ENCODE peak calls at places on chromosomes 3 and 15, in seven cellular contexts. N is amygdala; Z is dorsolateral prefrontal cortex; R is activated CD8-positive, alpha-beta memory T cell treated with anti-CD3 and anti-CD28 coated beads for 48 hours; S is T-helper 9 cell; W is WTC11; K is NCI-H146. I is an unnamed sample.

GRCh38 chr3:124584245-124584551 is 146.1 kb upstream of the UMPS start:
- DNase-seq in S (no peak), N (no peak), Z (no peak), W (no peak), R (no peak), K (no peak), I (no peak)

GRCh38 chr3:64238971-64239667 is 13.9 kb upstream of the PRICKLE2 start:
- DNase-seq in Z (peak; percentile 24), W (peak; percentile 77), R (no peak), N (no peak), K (no peak), S (no peak), I (no peak)

GRCh38 chr3:160381470-160381869 is 17.6 kb downstream of the IFT80 start:
- DNase-seq in Z (no peak), R (no peak), K (no peak), N (no peak), S (no peak), W (no peak), I (no peak)

GRCh38 chr15:88684345-88684744 is 45.5 kb downstream of the ISG20 start:
- DNase-seq in N (no peak), K (no peak), R (no peak), Z (no peak), W (no peak), S (no peak), I (no peak)

GRCh38 chr3:29280675-29281264 is at the start of gene RBMS3:
- DNase-seq in N (peak; percentile 21), W (peak; percentile 68), Z (no peak), K (peak; percentile 22), R (no peak), S (no peak), I (peak; percentile 74)

GRCh38 chr15:78681306-78682012 is 40.4 kb upstream of the CHRNB4 start:
- DNase-seq in W (no peak), N (no peak), K (peak; percentile 30), R (no peak), S (no peak), Z (no peak), I (no peak)

GRCh38 chr3:170976190-170976519 is 50.4 kb downstream of the SLC2A2 start:
- DNase-seq in N (no peak), W (no peak), S (no peak), R (no peak), K (no peak), Z (no peak), I (no peak)

GRCh38 chr3:190601597-190601996 is 87.7 kb downstream of the IL1RAP start:
- DNase-seq in Z (no peak), R (no peak), S (no peak), K (no peak), W (no peak), N (no peak), I (no peak)

GRCh38 chr3:9786825-9787654 is 5.2 kb downstream of the TADA3 start:
- DNase-seq in N (no peak), K (no peak), R (no peak), S (no peak), Z (no peak), W (no peak), I (no peak)

GRCh38 chr15:71411538-71412482 is 296.5 kb downstream of the THSD4 start:
- DNase-seq in N (no peak), R (no peak), S (no peak), K (no peak), Z (no peak), W (no peak), I (no peak)

GRCh38 chr15:70976856-70977255 is 84.2 kb downstream of the LRRC49 start:
- DNase-seq in S (no peak), N (no peak), Z (no peak), K (no peak), W (no peak), R (no peak), I (no peak)

GRCh38 chr15:43877371-43877770 is 50.6 kb downstream of the WDR76 start:
- DNase-seq in K (no peak), Z (no peak), R (no peak), N (no peak), W (no peak), S (no peak), I (no peak)

GRCh38 chr3:26768068-26768651 is 145.6 kb downstream of the LRRC3B start:
- DNase-seq in Z (no peak), K (no peak), R (no peak), W (no peak), N (no peak), S (no peak), I (no peak)

GRCh38 chr3:127002195-127003174 is 19.6 kb downstream of the PLXNA1 start:
- DNase-seq in W (peak; percentile 91), R (no peak), S (no peak), Z (peak; percentile 38), K (no peak), N (peak; percentile 29), I (peak; percentile 88)

GRCh38 chr3:111151438-111151837 is 79.8 kb downstream of the NECTIN3 start:
- DNase-seq in N (no peak), S (no peak), R (no peak), Z (no peak), K (no peak), W (no peak), I (no peak)

GRCh38 chr15:90706394-90707327 is 10.5 kb upstream of the BLM start:
- DNase-seq in K (peak; percentile 70), Z (no peak), N (no peak), W (no peak), R (no peak), S (no peak), I (no peak)

GRCh38 chr3:193777524-193777923 is 184.5 kb downstream of the OPA1 start:
- DNase-seq in R (no peak), W (no peak), K (no peak), Z (no peak), S (no peak), N (no peak), I (no peak)

GRCh38 chr3:38454884-38455638 is 1.4 kb downstream of the ACVR2B start:
- DNase-seq in S (no peak), N (peak; percentile 15), K (peak; percentile 83), W (peak; percentile 86), R (no peak), Z (peak; percentile 58), I (peak; percentile 38)

GRCh38 chr15:98931001-98931400 is 76.6 kb downstream of the PGPEP1L start:
- DNase-seq in Z (no peak), N (no peak), W (no peak), K (no peak), R (no peak), S (no peak), I (no peak)

GRCh38 chr3:111471851-111472250 is 70.1 kb upstream of the CD96 start:
- DNase-seq in W (no peak), N (no peak), K (no peak), R (no peak), S (no peak), Z (no peak), I (no peak)

GRCh38 chr15:92638709-92639365 is 16.7 kb downstream of the FAM174B start:
- DNase-seq in K (no peak), R (no peak), W (no peak), S (no peak), Z (no peak), N (no peak), I (no peak)

GRCh38 chr3:13619661-13620230 is 70.8 kb downstream of the FBLN2 start:
- DNase-seq in W (no peak), S (no peak), R (no peak), N (no peak), K (no peak), Z (no peak), I (no peak)

GRCh38 chr15:98967096-98967495 is 40.5 kb downstream of the PGPEP1L start:
- DNase-seq in W (no peak), N (no peak), K (no peak), S (no peak), R (no peak), Z (no peak), I (no peak)

GRCh38 chr15:62770752-62771151 is 271.8 kb upstream of the TPM1 start:
- DNase-seq in R (no peak), Z (no peak), W (no peak), N (no peak), S (no peak), K (no peak), I (no peak)

GRCh38 chr3:151169700-151170224 is 33.3 kb downstream of the GPR171 start:
- DNase-seq in N (no peak), W (no peak), S (no peak), K (no peak), R (peak; percentile 27), Z (no peak), I (peak; percentile 26)

GRCh38 chr3:107956991-107957467 is 133.8 kb downstream of the CD47 start:
- DNase-seq in N (peak; percentile 51), R (no peak), Z (no peak), K (no peak), W (no peak), S (no peak), I (no peak)

I was measured in GM12865.